ENCODE peak calls at places on chromosomes 2 and 18, in ten cellular contexts. L is heart left ventricle, T is PC-3, U is spleen, W is pancreas, G is Peyer's patch, O is ovary, V is tibial nerve, C is endodermal cell, R is thyroid gland. H is an unnamed sample.

GRCh38 chr2:237025090-237025865 is 60.4 kb upstream of the COPS8 start:
- DNase-seq in L (no peak), T (peak; percentile 94), U (no peak), W (no peak), G (peak; percentile 90), O (no peak), V (peak; percentile 21), C (no peak), R (no peak), H (peak; percentile 63)

GRCh38 chr18:66894851-66895250 is 291.0 kb upstream of the CDH19 start:
- DNase-seq in L (no peak), T (peak; percentile 9), U (no peak), W (no peak), G (no peak), O (no peak), V (no peak), C (no peak), R (no peak), H (no peak)

GRCh38 chr2:115443550-115444185 is 1001.2 kb downstream of the DPP10 start:
- DNase-seq in L (no peak), T (no peak), U (no peak), W (no peak), G (no peak), O (no peak), V (no peak), C (no peak), R (no peak), H (no peak)

GRCh38 chr2:168853471-168853870 is 36.8 kb downstream of the SPC25 start:
- DNase-seq in L (no peak), T (no peak), U (no peak), W (no peak), G (no peak), O (no peak), V (no peak), C (no peak), R (no peak), H (no peak)

GRCh38 chr2:15762449-15762848 is 170.8 kb downstream of the DDX1 start:
- DNase-seq in L (no peak), T (no peak), U (no peak), W (no peak), G (peak; percentile 33), O (no peak), V (no peak), C (no peak), R (no peak), H (no peak)

GRCh38 chr18:62088146-62088545 is 98.7 kb downstream of the PIGN start:
- DNase-seq in L (no peak), T (no peak), U (no peak), W (no peak), G (no peak), O (no peak), V (no peak), C (no peak), R (no peak), H (no peak)

GRCh38 chr2:241780939-241781569 is 4.4 kb downstream of the GAL3ST2 start:
- DNase-seq in L (no peak), T (no peak), U (no peak), W (no peak), G (no peak), O (no peak), V (no peak), C (no peak), R (no peak), H (no peak)

GRCh38 chr18:48619501-48619900 is 80.7 kb downstream of the CTIF start:
- DNase-seq in L (no peak), T (no peak), U (peak; percentile 65), W (no peak), G (no peak), O (no peak), V (no peak), C (no peak), R (no peak), H (no peak)

GRCh38 chr18:52242711-52243110 is 97.3 kb upstream of the DCC start:
- DNase-seq in L (no peak), T (no peak), U (no peak), W (no peak), G (no peak), O (no peak), V (no peak), C (no peak), R (no peak), H (no peak)

GRCh38 chr2:24269270-24269669 is 91.1 kb downstream of the ITSN2 start:
- DNase-seq in L (no peak), T (peak; percentile 86), U (no peak), W (no peak), G (no peak), O (no peak), V (no peak), C (no peak), R (no peak), H (peak; percentile 42)

GRCh38 chr2:235641333-235641732 is 147.5 kb downstream of the AGAP1 start:
- DNase-seq in L (no peak), T (no peak), U (no peak), W (no peak), G (no peak), O (no peak), V (no peak), C (no peak), R (peak; percentile 83), H (no peak)

GRCh38 chr2:20067992-20068727 is 16.7 kb upstream of the LAPTM4A start:
- DNase-seq in L (no peak), T (peak; percentile 78), U (no peak), W (no peak), G (no peak), O (no peak), V (no peak), C (no peak), R (no peak), H (peak; percentile 84)

GRCh38 chr2:69629921-69630608 is 13.5 kb downstream of the AAK1 start:
- DNase-seq in L (no peak), T (no peak), U (no peak), W (no peak), G (no peak), O (no peak), V (no peak), C (no peak), R (peak; percentile 80), H (no peak)

GRCh38 chr2:105652014-105652796 is 92.5 kb upstream of the NCK2 start:
- DNase-seq in L (no peak), T (no peak), U (no peak), W (no peak), G (no peak), O (no peak), V (no peak), C (peak; percentile 64), R (no peak), H (no peak)

GRCh38 chr18:37218022-37218590 is 347.5 kb downstream of the CELF4 start:
- DNase-seq in L (no peak), T (no peak), U (no peak), W (no peak), G (no peak), O (no peak), V (no peak), C (peak; percentile 76), R (no peak), H (no peak)

GRCh38 chr18:22493255-22493654 is 75.5 kb upstream of the CTAGE1 start:
- DNase-seq in L (no peak), T (no peak), U (no peak), W (no peak), G (no peak), O (no peak), V (no peak), C (no peak), R (no peak), H (no peak)

GRCh38 chr2:72548081-72548764 is 277.6 kb downstream of the EXOC6B start:
- DNase-seq in L (no peak), T (no peak), U (no peak), W (no peak), G (peak; percentile 50), O (no peak), V (no peak), C (no peak), R (no peak), H (no peak)

GRCh38 chr18:78579449-78579848 is 400.2 kb upstream of the SALL3 start:
- DNase-seq in L (no peak), T (no peak), U (no peak), W (no peak), G (no peak), O (no peak), V (no peak), C (no peak), R (no peak), H (no peak)

GRCh38 chr2:21422050-21422449 is 298.3 kb downstream of the TDRD15 start:
- DNase-seq in L (no peak), T (no peak), U (no peak), W (no peak), G (no peak), O (peak; percentile 49), V (no peak), C (peak; percentile 95), R (no peak), H (no peak)

GRCh38 chr2:240604939-240605716 is 18.6 kb downstream of the CAPN10 start:
- DNase-seq in L (peak; percentile 12), T (no peak), U (peak; percentile 70), W (peak; percentile 62), G (peak; percentile 92), O (peak; percentile 31), V (no peak), C (no peak), R (no peak), H (no peak)

GRCh38 chr2:164114937-164115336 is 379.1 kb upstream of the FIGN start:
- DNase-seq in L (no peak), T (no peak), U (no peak), W (no peak), G (no peak), O (no peak), V (no peak), C (peak; percentile 63), R (no peak), H (peak; percentile 2)

GRCh38 chr2:95036491-95037289 is 11.2 kb downstream of the MAL start:
- DNase-seq in L (no peak), T (peak; percentile 62), U (no peak), W (no peak), G (no peak), O (no peak), V (no peak), C (no peak), R (no peak), H (no peak)
- H3K27ac ChIP-seq in L (no peak overlapping the region), T (peak overlapping the region; percentile 46), U (no peak overlapping the region), W (no peak overlapping the region), G (no peak overlapping the region), O (no peak overlapping the region), V (no peak overlapping the region), C (no peak overlapping the region), R (no peak overlapping the region), H (no peak overlapping the region)

GRCh38 chr2:67650292-67651133 is 253.4 kb downstream of the ETAA1 start:
- DNase-seq in L (peak; percentile 79), T (peak; percentile 85), U (no peak), W (peak; percentile 70), G (peak; percentile 75), O (peak; percentile 87), V (peak; percentile 53), C (peak; percentile 87), R (peak; percentile 87), H (peak; percentile 74)
- TF ChIP-seq CTCF in L (peak; percentile 25), T (peak; percentile 90), U (no peak), W (peak; percentile 54), G (peak; percentile 58), O (peak; percentile 70), V (peak; percentile 35), C (peak; percentile 84), R (peak; percentile 66), H (peak; percentile 87)

GRCh38 chr2:64914735-64915509 is 74.3 kb upstream of the SLC1A4 start:
- DNase-seq in L (no peak), T (no peak), U (no peak), W (no peak), G (peak; percentile 51), O (peak; percentile 55), V (no peak), C (no peak), R (no peak), H (no peak)
- H3K27ac ChIP-seq in L (no peak overlapping the region), T (no peak overlapping the region), U (peak overlapping the region; percentile 23), W (no peak overlapping the region), G (no peak overlapping the region), O (no peak overlapping the region), V (no peak overlapping the region), C (no peak overlapping the region), R (no peak overlapping the region), H (no peak overlapping the region)

GRCh38 chr2:214108598-214108997 is 302.3 kb upstream of the VWC2L start:
- DNase-seq in L (no peak), T (no peak), U (no peak), W (no peak), G (no peak), O (no peak), V (no peak), C (no peak), R (no peak), H (no peak)
- TF ChIP-seq CTCF in L (no peak), T (no peak), U (no peak), W (no peak), G (no peak), O (no peak), V (no peak), C (no peak), R (no peak), H (no peak)